ENCODE peak calls at places on chromosomes 5 and 9, in ten cellular contexts. I, H, W, Z, K, V, X, N, B and P are unnamed samples.
A peak's percentile ranks its signal among the peaks of the same experiment; 100 is the strongest.

GRCh38 chr5:6632324-6632930 is 417 bp downstream of the NSUN2 start:
- DNase-seq in H (no peak), X (peak; percentile 18), N (peak; percentile 60), V (no peak), I (no peak), W (no peak), B (no peak), K (no peak), Z (no peak), P (no peak)

GRCh38 chr5:150411245-150411979 is 1.3 kb downstream of the CD74 start:
- DNase-seq in B (no peak), W (no peak), H (peak; percentile 77), N (no peak), I (peak; percentile 56), Z (no peak), V (no peak), X (no peak), K (no peak), P (peak; percentile 74)

GRCh38 chr9:76296561-76297276 is 97.5 kb downstream of the RFK start:
- DNase-seq in Z (no peak), N (no peak), K (no peak), V (no peak), B (no peak), X (no peak), H (no peak), W (no peak), I (no peak), P (no peak)

GRCh38 chr5:103364074-103364473 is 105.5 kb downstream of the MACIR start:
- DNase-seq in V (no peak), N (no peak), K (no peak), B (no peak), Z (no peak), H (no peak), X (no peak), W (no peak), I (no peak), P (no peak)

GRCh38 chr5:1232780-1233179 is 7.6 kb downstream of the SLC6A18 start:
- DNase-seq in X (no peak), W (no peak), V (no peak), I (no peak), K (no peak), B (no peak), N (no peak), H (no peak), Z (no peak), P (no peak)

GRCh38 chr9:117687532-117687931 is 16.7 kb upstream of the TLR4 start:
- DNase-seq in X (no peak), V (no peak), Z (no peak), N (no peak), I (no peak), B (no peak), K (no peak), H (no peak), W (no peak), P (peak; percentile 73)

GRCh38 chr5:54540286-54540685 is 22.7 kb downstream of the SNX18 start:
- DNase-seq in N (no peak), K (no peak), H (no peak), X (no peak), W (no peak), Z (no peak), I (no peak), B (no peak), V (no peak), P (no peak)

GRCh38 chr9:137306546-137307254 is 4.6 kb upstream of the NRARP start:
- DNase-seq in X (no peak), I (peak; percentile 75), K (no peak), N (no peak), W (peak; percentile 4), V (no peak), B (no peak), Z (no peak), H (no peak), P (no peak)

GRCh38 chr5:148829248-148829594 is 2.8 kb downstream of the ADRB2 start:
- DNase-seq in K (no peak), I (no peak), V (no peak), Z (no peak), H (no peak), W (no peak), X (no peak), B (no peak), N (no peak), P (no peak)

GRCh38 chr5:148827723-148828122 is 1.3 kb downstream of the ADRB2 start:
- DNase-seq in Z (no peak), W (no peak), X (no peak), B (no peak), V (no peak), I (no peak), N (no peak), H (no peak), K (no peak), P (no peak)

GRCh38 chr5:148828461-148829247 is 2.2 kb downstream of the ADRB2 start:
- DNase-seq in Z (no peak), X (no peak), N (no peak), B (no peak), K (no peak), I (no peak), H (no peak), W (no peak), V (no peak), P (no peak)

GRCh38 chr5:148829734-148830133 is 3.3 kb downstream of the ADRB2 start:
- DNase-seq in X (no peak), W (no peak), B (no peak), K (no peak), I (no peak), V (no peak), H (no peak), Z (no peak), N (no peak), P (no peak)

DNA sequence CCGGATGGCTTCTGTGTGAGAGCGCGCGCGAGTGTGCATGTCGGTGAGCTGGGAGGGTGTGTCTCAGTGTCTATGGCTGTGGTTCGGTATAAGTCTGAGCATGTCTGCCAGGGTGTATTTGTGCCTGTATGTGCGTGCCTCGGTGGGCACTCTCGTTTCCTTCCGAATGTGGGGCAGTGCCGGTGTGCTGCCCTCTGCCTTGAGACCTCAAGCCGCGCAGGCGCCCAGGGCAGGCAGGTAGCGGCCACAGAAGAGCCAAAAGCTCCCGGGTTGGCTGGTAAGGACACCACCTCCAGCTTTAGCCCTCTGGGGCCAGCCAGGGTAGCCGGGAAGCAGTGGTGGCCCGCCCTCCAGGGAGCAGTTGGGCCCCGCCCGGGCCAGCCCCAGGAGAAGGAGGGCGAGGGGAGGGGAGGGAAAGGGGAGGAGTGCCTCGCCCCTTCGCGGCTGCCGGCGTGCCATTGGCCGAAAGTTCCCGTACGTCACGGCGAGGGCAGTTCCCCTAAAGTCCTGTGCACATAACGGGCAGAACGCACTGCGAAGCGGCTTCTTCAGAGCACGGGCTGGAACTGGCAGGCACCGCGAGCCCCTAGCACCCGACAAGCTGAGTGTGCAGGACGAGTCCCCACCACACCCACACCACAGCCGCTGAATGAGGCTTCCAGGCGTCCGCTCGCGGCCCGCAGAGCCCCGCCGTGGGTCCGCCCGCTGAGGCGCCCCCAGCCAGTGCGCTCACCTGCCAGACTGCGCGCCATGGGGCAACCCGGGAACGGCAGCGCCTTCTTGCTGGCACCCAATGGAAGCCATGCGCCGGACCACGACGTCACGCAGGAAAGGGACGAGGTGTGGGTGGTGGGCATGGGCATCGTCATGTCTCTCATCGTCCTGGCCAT is at the start of gene ADRB2:
- DNase-seq in K (peak; percentile 96), H (peak; percentile 95), W (peak; percentile 98), X (peak; percentile 55), Z (peak; percentile 59), I (peak; percentile 97), V (peak; percentile 74), B (peak; percentile 63), N (peak; percentile 87), P (peak; percentile 96)
- TF ChIP-seq POLR2A in K (peak; percentile 20), H (no peak), W (peak; percentile 81), X (no peak), Z (no peak), I (peak; percentile 94), V (no peak), B (no peak), N (no peak), P (peak; percentile 88)

GRCh38 chr5:141525659-141526058 is 36.8 kb downstream of the PCDHGC5 start:
- DNase-seq in Z (no peak), W (no peak), N (no peak), I (no peak), V (no peak), B (no peak), X (peak; percentile 13), H (no peak), K (no peak), P (peak; percentile 32)

GRCh38 chr5:141522301-141522700 is 33.4 kb downstream of the PCDHGC5 start:
- DNase-seq in Z (no peak), K (no peak), N (no peak), I (no peak), X (no peak), V (no peak), B (no peak), H (no peak), W (no peak), P (no peak)

GRCh38 chr5:141521244-141521781 is 32.4 kb downstream of the PCDHGC5 start:
- DNase-seq in K (peak; percentile 80), X (peak; percentile 81), B (no peak), Z (no peak), N (peak; percentile 53), W (no peak), H (no peak), I (no peak), V (peak; percentile 98), P (peak; percentile 51)

GRCh38 chr5:141523991-141524390 is 35.1 kb downstream of the PCDHGC5 start:
- DNase-seq in W (no peak), K (no peak), V (no peak), B (no peak), N (no peak), H (no peak), Z (no peak), X (no peak), I (no peak), P (no peak)

DNA sequence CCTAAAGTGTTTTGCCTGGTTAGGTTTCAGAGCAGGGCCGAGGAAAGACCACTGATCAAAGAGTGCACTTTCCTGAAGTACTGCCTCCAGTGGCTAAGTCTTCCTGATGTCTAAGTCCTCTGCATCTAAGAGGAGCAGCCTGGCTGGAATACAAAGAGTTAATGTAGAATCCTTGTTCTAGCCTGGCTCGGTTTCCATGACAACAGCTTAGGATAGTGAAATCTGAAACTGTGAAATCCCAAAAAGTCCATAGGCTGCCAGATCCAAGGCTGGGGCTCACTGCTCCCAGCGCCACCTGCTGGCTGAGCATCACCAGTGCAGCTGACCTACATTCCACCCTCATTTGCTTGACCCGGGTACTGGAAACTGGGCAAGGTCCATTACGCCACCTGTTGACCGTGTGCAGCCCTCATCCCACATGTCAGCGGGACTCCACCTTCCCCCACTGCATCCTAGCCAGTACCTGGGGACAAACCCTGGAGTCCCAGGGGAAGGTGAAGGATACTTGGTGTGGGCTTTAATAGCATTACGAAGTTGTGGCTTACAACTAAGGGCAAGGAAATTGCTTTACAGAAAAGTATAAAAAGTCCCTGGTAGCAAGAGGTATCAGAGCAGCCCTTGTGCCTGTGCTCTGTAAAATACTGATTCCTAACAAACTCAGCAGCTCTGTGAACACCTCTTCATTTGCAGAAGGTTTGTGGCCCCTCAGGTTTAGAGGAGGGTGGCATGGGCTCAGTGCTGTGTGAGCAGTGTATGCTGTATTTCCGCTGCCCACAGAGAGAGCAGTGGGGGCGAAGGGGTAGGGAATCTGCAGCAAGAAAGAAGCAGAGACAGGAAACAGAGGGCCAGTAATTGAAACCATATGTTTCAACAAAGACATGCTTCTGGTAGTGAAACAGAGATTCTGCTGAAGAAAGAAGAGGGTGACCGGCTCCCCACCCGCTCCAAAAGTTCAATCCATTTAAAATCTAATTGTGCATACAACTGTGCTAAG is 36.0 kb downstream of the PCDHGC5 start:
- DNase-seq in I (peak; percentile 92), X (peak; percentile 85), B (no peak), V (peak; percentile 88), W (peak; percentile 74), N (peak; percentile 79), H (peak; percentile 83), Z (no peak), K (peak; percentile 85), P (peak; percentile 87)
- TF ChIP-seq POLR2AphosphoS5 in I (peak; percentile 67), X (no peak), B (no peak), V (peak; percentile 23), W (peak; percentile 79), N (peak; percentile 52), H (peak; percentile 93), Z (no peak), K (peak; percentile 93), P (peak; percentile 61)

DNA sequence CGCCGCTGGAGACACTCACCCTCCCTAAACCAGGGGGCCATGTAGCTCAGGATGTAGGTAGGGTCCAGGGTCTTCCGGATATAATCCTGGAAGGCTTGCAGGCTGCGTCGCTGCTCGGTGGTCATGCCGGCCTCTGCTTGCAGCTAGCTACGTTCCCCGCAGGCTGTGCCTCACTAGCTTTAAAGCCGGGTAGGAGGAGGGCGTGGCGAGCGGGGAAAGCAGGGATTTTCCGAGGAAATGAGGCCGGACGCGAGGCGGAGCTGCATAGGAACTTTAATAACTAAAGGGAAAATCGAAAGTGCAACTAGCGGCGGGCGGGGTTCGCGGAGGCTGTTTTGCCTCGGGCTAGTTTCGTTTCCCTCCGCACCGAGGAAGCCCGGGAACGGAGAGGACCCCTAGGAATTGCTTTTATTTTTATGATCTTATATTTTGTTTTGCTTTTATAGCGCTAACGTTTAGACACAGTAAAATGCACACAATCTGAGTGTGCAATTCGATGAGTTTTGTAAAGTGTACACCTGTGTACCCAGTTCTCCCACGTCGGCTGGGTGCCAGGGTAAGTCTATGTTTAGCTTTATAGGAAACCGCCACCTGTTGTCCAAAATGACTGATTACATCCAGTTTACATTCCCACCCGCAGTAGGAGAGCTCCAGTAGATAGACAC is at the start of gene RIGI:
- DNase-seq in V (peak; percentile 85), Z (peak; percentile 10), X (peak; percentile 89), I (peak; percentile 96), B (no peak), H (peak; percentile 94), W (peak; percentile 90), N (peak; percentile 69), K (peak; percentile 85), P (peak; percentile 94)
- TF ChIP-seq POLR2A in V (no peak), Z (no peak), X (peak; percentile 79), I (peak; percentile 58), B (peak; percentile 56), H (no peak), W (peak; percentile 56), N (no peak), K (no peak), P (no peak)

DNA sequence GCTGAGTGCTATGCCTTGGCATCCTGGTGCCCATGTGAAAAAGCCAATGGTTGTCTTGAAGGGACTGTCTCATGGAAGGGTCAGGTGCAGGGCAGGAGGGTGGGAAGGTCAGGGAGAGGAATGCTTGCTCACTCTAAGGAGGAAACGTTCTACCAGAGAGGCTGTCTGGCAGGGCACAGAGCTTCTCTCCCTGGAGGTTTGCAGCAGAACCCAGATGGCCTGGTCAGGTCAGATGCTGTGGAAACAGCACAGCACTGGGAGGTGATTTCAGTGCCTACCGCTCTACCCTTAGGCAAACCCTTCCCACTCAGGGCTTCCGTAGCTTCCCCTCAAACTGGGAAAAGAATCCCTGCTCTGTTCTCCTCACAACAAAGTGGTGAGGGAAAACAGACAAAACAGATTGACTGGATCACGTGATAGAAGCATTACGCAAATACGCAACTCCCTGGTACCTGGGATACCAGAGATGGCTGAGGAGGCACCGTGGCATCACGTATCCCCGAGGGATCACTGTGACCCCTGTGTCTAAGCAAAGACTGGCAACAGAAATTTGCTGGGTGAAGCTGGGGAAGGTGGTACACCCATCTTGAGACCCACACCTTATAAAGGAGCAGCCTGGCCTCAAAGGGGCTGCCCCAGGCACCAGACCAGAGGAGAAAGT is 3.9 kb upstream of the MGAT1 start:
- DNase-seq in H (no peak), X (no peak), N (no peak), I (no peak), V (no peak), W (no peak), K (no peak), B (no peak), Z (no peak), P (no peak)
- TF ChIP-seq POLR2AphosphoS5 in H (no peak), X (no peak), N (no peak), I (no peak), V (no peak), W (no peak), K (no peak), B (no peak), Z (no peak), P (no peak)